ENCODE peak calls at places on chromosomes 3 and 15, in eight cellular contexts. F is HFFc6, I is psoas muscle, S is AG04450, E is bronchial epithelial cell, Q is body of pancreas, J is Calu3, O is upper lobe of right lung. C is an unnamed sample.

GRCh38 chr3:37628711-37629301 is 232.9 kb upstream of the CTDSPL start:
- DNase-seq in J (no peak), O (no peak), S (no peak), Q (no peak), E (no peak), F (peak; percentile 20), I (no peak), C (no peak)

GRCh38 chr15:74776851-74777768 is 4.8 kb upstream of the CSK start:
- DNase-seq in S (no peak), O (peak; percentile 66), J (no peak), E (no peak), F (no peak), Q (no peak), I (no peak), C (peak; percentile 83)

GRCh38 chr15:82571722-82572222 is 31.5 kb upstream of the RPS17 start:
- DNase-seq in S (peak; percentile 39), O (peak; percentile 73), Q (peak; percentile 50), F (peak; percentile 78), I (peak; percentile 66), J (no peak), E (no peak), C (no peak)

GRCh38 chr15:88529021-88529630 is 17.4 kb downstream of the DET1 start:
- DNase-seq in E (peak; percentile 40), S (no peak), I (no peak), J (no peak), Q (no peak), F (peak; percentile 22), O (no peak), C (no peak)

GRCh38 chr15:89556413-89557262 is 18.6 kb upstream of the TICRR start:
- DNase-seq in J (peak; percentile 74), O (no peak), I (no peak), F (peak; percentile 65), Q (peak; percentile 65), S (peak; percentile 58), E (peak; percentile 79), C (peak; percentile 65)

GRCh38 chr3:141797167-141797773 is 34.1 kb downstream of the GRK7 start:
- DNase-seq in O (peak; percentile 69), Q (peak; percentile 25), F (no peak), E (no peak), S (no peak), I (peak; percentile 67), J (no peak), C (peak; percentile 60)

GRCh38 chr3:37171144-37171543 is 3.2 kb downstream of the LRRFIP2 start:
- DNase-seq in J (no peak), I (peak; percentile 29), O (no peak), F (no peak), S (no peak), E (no peak), Q (no peak), C (no peak)

GRCh38 chr3:11733914-11734313 is 90.2 kb upstream of the VGLL4 start:
- DNase-seq in J (no peak), Q (no peak), I (peak; percentile 16), S (no peak), F (no peak), O (no peak), E (no peak), C (no peak)

GRCh38 chr3:18489939-18490338 is 64.8 kb upstream of the SATB1 start:
- DNase-seq in O (no peak), I (no peak), J (no peak), Q (no peak), F (no peak), E (no peak), S (no peak), C (no peak)

GRCh38 chr3:13352621-13353131 is 67.4 kb downstream of the NUP210 start:
- DNase-seq in Q (no peak), O (no peak), E (peak; percentile 38), I (no peak), F (peak; percentile 17), J (no peak), S (no peak), C (peak; percentile 50)

GRCh38 chr15:26729030-26729429 is 43.8 kb downstream of the GABRB3 start:
- DNase-seq in F (no peak), E (no peak), J (no peak), S (no peak), Q (no peak), O (no peak), I (no peak), C (no peak)

GRCh38 chr3:129399895-129400357 is 28.5 kb downstream of the EFCAB12 start:
- DNase-seq in E (peak; percentile 35), F (peak; percentile 26), I (no peak), Q (no peak), O (no peak), J (no peak), S (no peak), C (no peak)

GRCh38 chr3:14319654-14320182 is 82.7 kb upstream of the SLC6A6 start:
- DNase-seq in I (no peak), S (peak; percentile 23), J (peak; percentile 78), F (peak; percentile 65), Q (no peak), O (no peak), E (peak; percentile 83), C (peak; percentile 82)

GRCh38 chr3:169162107-169162506 is 501.4 kb downstream of the MECOM start:
- DNase-seq in I (no peak), O (no peak), E (no peak), S (no peak), F (no peak), Q (no peak), J (no peak), C (no peak)

GRCh38 chr3:134762016-134762415 is 33.0 kb upstream of the EPHB1 start:
- DNase-seq in O (no peak), F (no peak), S (no peak), J (no peak), I (no peak), Q (no peak), E (no peak), C (no peak)

GRCh38 chr15:55715355-55716076 is 27.4 kb downstream of the PRTG start:
- DNase-seq in S (no peak), I (no peak), F (no peak), E (no peak), O (no peak), Q (no peak), J (no peak), C (no peak)

GRCh38 chr15:83410532-83410931 is 36.6 kb upstream of the SH3GL3 start:
- DNase-seq in O (no peak), F (no peak), J (no peak), S (no peak), I (no peak), E (no peak), Q (no peak), C (no peak)

GRCh38 chr3:111610612-111611054 is 15.5 kb upstream of the ZBED2 start:
- DNase-seq in F (no peak), Q (no peak), S (no peak), J (no peak), E (peak; percentile 99), O (no peak), I (no peak), C (no peak)

GRCh38 chr15:45307230-45307924 is 55.3 kb downstream of the SLC28A2 start:
- DNase-seq in I (no peak), F (peak; percentile 82), O (no peak), J (peak; percentile 9), E (peak; percentile 40), S (peak; percentile 3), Q (no peak), C (peak; percentile 45)

GRCh38 chr15:70351391-70351790 is 253.7 kb upstream of the TLE3 start:
- DNase-seq in J (no peak), S (no peak), Q (no peak), F (no peak), O (no peak), E (no peak), I (no peak), C (no peak)

GRCh38 chr3:55307622-55308021 is 179.5 kb downstream of the WNT5A start:
- DNase-seq in Q (no peak), F (no peak), S (no peak), E (no peak), J (no peak), O (no peak), I (no peak), C (no peak)

DNA sequence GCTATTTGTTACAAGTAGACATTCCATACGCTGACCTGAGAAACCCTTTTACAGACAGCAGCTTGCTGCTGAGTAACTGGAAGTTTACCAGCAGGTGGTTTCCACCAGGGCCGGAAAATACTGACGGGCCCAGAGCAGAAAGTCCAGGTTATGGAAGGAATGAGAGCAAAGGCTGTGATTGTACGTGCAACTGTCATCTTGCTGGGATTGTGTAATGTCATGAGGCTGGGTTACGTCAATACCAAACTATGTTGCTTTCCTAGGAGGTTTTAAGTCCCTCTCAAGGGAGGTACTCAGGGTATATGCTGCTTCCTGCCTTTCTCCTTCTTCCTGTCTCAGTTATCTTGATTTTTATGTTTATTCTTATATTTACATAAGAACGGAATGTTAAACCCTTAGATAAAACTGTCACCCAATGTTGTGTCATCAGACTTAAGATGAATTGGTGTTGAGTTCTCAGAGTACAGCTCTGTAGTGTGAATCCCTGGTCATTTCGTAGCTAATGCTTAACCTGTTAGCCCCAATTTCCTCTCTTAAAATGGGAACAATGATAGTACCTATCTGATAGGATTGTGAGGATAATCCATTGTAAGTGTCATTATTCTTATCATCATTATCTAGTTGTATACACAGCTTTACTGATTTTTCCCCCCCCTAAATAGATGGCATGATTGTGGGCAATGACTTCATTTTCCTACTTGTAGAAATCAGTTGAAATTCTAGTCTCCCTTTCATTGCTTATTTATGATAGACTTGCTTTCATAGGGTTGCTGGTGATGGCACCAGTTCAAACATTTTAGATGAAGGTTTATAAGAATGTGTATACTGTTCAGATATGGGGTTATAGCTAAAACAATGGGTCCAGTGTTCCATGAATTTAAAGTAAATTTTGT is 101.4 kb downstream of the FNDC3B start:
- DNase-seq in O (no peak), Q (peak; percentile 60), J (peak; percentile 89), F (peak; percentile 83), I (no peak), S (peak; percentile 86), E (peak; percentile 99), C (no peak)
- TF ChIP-seq CTCF in O (no peak), Q (no peak), J (no peak), F (no peak), I (no peak), S (no peak), E (peak; percentile 11), C (no peak)

DNA sequence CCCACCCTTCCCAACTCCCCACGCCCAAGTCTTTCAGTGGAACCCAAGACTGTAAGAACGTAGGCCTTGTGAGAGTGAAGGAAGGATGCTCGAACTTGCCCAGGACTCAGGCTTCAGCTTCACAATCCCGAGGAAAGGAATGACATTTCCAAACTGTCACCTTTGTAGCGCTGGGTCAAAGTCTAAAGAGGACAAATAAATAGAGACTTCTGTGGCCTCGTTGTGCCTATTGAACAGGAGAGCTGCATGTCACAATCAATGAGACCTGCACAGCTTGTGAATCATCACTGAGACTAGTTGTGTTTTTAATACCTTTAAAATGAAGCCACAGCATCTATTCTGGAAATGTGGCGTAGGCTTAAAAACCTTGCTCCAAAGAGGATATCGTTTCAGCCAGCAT is 222.8 kb upstream of the ST8SIA2 start:
- DNase-seq in O (no peak), Q (no peak), S (no peak), F (no peak), I (no peak), E (no peak), J (no peak), C (no peak)
- TF ChIP-seq CTCF in O (no peak), Q (no peak), S (no peak), F (no peak), I (no peak), E (no peak), J (no peak), C (no peak)

GRCh38 chr15:71747128-71748083 is 62.9 kb upstream of the NR2E3 start:
- DNase-seq in E (peak; percentile 98), Q (no peak), J (peak; percentile 32), O (no peak), I (no peak), F (peak; percentile 93), S (peak; percentile 23), C (no peak)
- TF ChIP-seq CTCF in E (no peak), Q (no peak), J (no peak), O (no peak), I (no peak), F (no peak), S (no peak), C (no peak)

GRCh38 chr3:101719604-101720185 is 4.7 kb upstream of the CEP97 start:
- DNase-seq in Q (no peak), I (no peak), F (no peak), E (peak; percentile 70), O (no peak), J (no peak), S (no peak), C (no peak)
- TF ChIP-seq CTCF in Q (no peak), I (no peak), F (no peak), E (no peak), O (no peak), J (no peak), S (no peak), C (no peak)